ENCODE peak calls at places on chromosomes 1 and 21, in five cellular contexts. One of them, this sample, is unnamed.

GRCh38 chr1:162913345-162913744 is 52.4 kb upstream of the CCDC190 start:
- DNase-seq in tibial artery: no peak
- DNase-seq in neural progenitor cell: no peak
- DNase-seq in suprapubic skin: no peak
- DNase-seq in HFF-Myc: no peak
- DNase-seq in this sample: peak

GRCh38 chr1:67468066-67468718 is 38.0 kb upstream of the SERBP1 start:
- DNase-seq in tibial artery: no peak
- DNase-seq in neural progenitor cell: no peak
- DNase-seq in suprapubic skin: no peak
- DNase-seq in HFF-Myc: no peak
- DNase-seq in this sample: peak

GRCh38 chr21:37005548-37006242 is 807 bp upstream of the RIPPLY3 start:
- DNase-seq in tibial artery: no peak
- DNase-seq in neural progenitor cell: peak
- DNase-seq in suprapubic skin: no peak
- DNase-seq in HFF-Myc: no peak
- DNase-seq in this sample: no peak

GRCh38 chr1:43757343-43758053 is 50.2 kb downstream of the ST3GAL3 start:
- DNase-seq in tibial artery: no peak
- DNase-seq in neural progenitor cell: no peak
- DNase-seq in suprapubic skin: no peak
- DNase-seq in HFF-Myc: no peak
- DNase-seq in this sample: peak

GRCh38 chr1:162397039-162397448 is 14.9 kb downstream of the SH2D1B start:
- DNase-seq in tibial artery: no peak
- DNase-seq in neural progenitor cell: no peak
- DNase-seq in suprapubic skin: no peak
- DNase-seq in HFF-Myc: no peak
- DNase-seq in this sample: no peak

GRCh38 chr1:20739225-20739624 is 6.7 kb upstream of the SH2D5 start:
- DNase-seq in tibial artery: no peak
- DNase-seq in neural progenitor cell: no peak
- DNase-seq in suprapubic skin: no peak
- DNase-seq in HFF-Myc: no peak
- DNase-seq in this sample: peak

GRCh38 chr21:43800566-43800965 is 11.2 kb downstream of the RRP1 start:
- DNase-seq in tibial artery: no peak
- DNase-seq in neural progenitor cell: no peak
- DNase-seq in suprapubic skin: no peak
- DNase-seq in HFF-Myc: no peak
- DNase-seq in this sample: no peak

GRCh38 chr1:247300491-247301175 is 31.0 kb downstream of the ZNF496 start:
- DNase-seq in tibial artery: no peak
- DNase-seq in neural progenitor cell: no peak
- DNase-seq in suprapubic skin: no peak
- DNase-seq in HFF-Myc: no peak
- DNase-seq in this sample: no peak

GRCh38 chr1:229552732-229553131 is 5.8 kb downstream of the ABCB10 start:
- DNase-seq in tibial artery: no peak
- DNase-seq in neural progenitor cell: no peak
- DNase-seq in suprapubic skin: no peak
- DNase-seq in HFF-Myc: no peak
- DNase-seq in this sample: no peak

GRCh38 chr1:8378202-8378601 is 60.3 kb downstream of the SLC45A1 start:
- DNase-seq in tibial artery: no peak
- DNase-seq in neural progenitor cell: no peak
- DNase-seq in suprapubic skin: no peak
- DNase-seq in HFF-Myc: no peak
- DNase-seq in this sample: no peak

DNA sequence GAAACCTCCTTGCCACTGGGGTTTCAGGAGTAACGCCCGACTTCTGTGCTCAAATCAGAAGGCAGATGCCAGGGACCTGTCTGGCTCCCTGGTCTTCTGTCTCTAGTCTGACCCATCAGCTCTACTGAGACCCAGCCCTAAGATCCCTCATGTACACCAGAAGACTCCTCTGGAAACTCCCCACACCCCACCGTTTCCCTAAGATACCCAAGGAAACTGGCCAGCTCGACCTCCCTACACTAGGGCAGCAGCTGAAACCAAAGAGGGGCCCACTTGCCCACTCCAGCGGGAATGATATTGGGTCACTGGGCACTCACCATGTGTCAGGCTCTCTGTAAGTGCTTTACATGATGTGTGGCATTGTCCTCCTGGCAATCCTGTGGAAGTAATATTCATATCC is 469 bp upstream of the S100A16 start:
- DNase-seq in tibial artery: no peak
- DNase-seq in neural progenitor cell: no peak
- DNase-seq in suprapubic skin: no peak
- DNase-seq in HFF-Myc: no peak
- DNase-seq in this sample: no peak
- H3K4me3 ChIP-seq in tibial artery: peak
- H3K4me3 ChIP-seq in neural progenitor cell: no peak
- H3K4me3 ChIP-seq in suprapubic skin: peak
- H3K4me3 ChIP-seq in HFF-Myc: peak
- H3K4me3 ChIP-seq in this sample: peak

GRCh38 chr1:78061825-78062523 is 16.2 kb downstream of the GIPC2 start:
- DNase-seq in tibial artery: no peak
- DNase-seq in neural progenitor cell: no peak
- DNase-seq in suprapubic skin: no peak
- DNase-seq in HFF-Myc: peak
- DNase-seq in this sample: peak

GRCh38 chr1:78055565-78056132 is 9.9 kb downstream of the GIPC2 start:
- DNase-seq in tibial artery: no peak
- DNase-seq in neural progenitor cell: no peak
- DNase-seq in suprapubic skin: no peak
- DNase-seq in HFF-Myc: no peak
- DNase-seq in this sample: no peak

DNA sequence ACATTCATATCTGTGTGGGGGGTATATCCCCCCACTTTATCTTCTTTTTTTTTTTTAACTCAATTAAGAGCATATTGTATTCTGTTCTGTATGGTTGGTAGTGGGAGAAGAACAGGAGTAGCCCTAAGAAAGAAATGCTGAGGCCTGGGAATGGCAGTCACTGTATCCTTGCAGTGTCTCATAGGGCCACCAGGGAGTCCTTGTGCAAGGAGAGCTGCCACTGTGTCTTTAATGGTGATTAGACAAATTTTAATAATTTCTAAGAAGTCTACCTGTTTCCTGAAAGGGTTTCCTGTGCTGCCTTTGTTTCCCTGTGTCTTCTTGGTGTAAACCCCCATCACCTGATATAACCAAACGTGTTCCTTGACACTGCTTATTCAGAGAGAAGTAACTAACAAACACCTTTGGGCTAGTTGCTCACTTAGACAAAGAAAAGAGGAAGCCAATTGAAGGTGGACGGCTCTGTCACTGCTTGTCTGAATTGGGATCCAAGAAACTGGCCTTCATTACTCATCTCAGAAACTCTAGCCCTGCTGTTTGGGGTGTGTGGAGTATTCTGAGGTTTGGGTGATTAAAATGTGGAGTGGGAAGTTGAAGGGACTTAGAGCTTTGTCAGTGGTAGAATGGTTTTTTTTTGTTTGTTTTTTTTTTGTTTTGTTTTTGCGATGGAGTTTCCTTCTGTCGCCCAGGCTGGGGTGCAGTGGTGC is 15.2 kb downstream of the GIPC2 start:
- DNase-seq in tibial artery: no peak
- DNase-seq in neural progenitor cell: no peak
- DNase-seq in suprapubic skin: no peak
- DNase-seq in HFF-Myc: no peak
- DNase-seq in this sample: peak
- TF ChIP-seq CTCF in tibial artery: no peak
- TF ChIP-seq CTCF in neural progenitor cell: peak
- TF ChIP-seq CTCF in suprapubic skin: no peak
- TF ChIP-seq CTCF in HFF-Myc: no peak
- TF ChIP-seq CTCF in this sample: peak

GRCh38 chr1:47907192-47907528 is 90.0 kb downstream of the TRABD2B start:
- DNase-seq in tibial artery: no peak
- DNase-seq in neural progenitor cell: no peak
- DNase-seq in suprapubic skin: no peak
- DNase-seq in HFF-Myc: no peak
- DNase-seq in this sample: no peak
- H3K4me3 ChIP-seq in tibial artery: no peak
- H3K4me3 ChIP-seq in neural progenitor cell: no peak
- H3K4me3 ChIP-seq in suprapubic skin: no peak
- H3K4me3 ChIP-seq in HFF-Myc: no peak
- H3K4me3 ChIP-seq in this sample: no peak

DNA sequence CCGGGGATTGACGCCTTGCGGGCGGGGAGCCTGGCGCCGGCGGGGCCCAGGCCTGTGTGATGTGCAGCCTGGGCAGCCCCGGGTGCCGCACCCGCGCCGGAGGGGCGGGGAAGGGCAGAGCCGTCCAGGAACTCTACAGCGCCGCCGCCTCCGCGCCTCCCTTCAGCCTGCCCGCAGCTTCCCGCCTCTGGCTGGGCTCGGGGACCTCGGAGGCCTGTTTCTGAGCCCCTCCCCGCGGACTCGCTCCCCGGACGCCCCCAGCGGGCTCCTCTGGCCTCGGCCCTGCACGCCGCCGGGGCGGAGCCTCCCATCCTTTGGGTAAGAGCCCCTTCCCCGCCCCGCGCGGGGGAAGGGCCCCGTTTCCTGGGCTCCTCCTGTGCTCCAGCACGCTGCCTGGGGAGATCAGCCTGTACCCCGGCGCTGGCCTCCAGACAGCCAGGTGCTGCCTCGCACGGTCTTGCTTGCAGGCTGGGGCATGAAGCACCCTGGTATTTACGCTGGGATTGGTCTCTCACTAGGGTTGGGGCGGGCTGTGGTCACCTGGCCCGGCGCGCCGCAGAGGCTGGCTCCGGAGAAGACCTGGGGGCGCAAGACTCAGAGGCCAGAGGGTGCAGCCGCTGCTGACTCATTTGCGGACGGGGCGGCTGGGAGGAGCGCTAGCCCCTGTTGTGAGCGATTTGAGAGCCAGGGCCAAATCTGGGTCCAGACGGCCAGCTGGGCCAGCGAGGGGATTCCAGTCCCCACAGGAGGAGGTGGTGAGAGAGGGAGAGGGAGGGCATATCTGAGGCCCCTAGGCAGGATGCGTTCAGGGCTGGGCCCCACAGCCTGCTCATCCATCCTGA is 5.7 kb upstream of the ACOT11 start:
- DNase-seq in tibial artery: no peak
- DNase-seq in neural progenitor cell: peak
- DNase-seq in suprapubic skin: no peak
- DNase-seq in HFF-Myc: no peak
- DNase-seq in this sample: peak
- TF ChIP-seq CTCF in tibial artery: peak
- TF ChIP-seq CTCF in neural progenitor cell: peak
- TF ChIP-seq CTCF in suprapubic skin: no peak
- TF ChIP-seq CTCF in HFF-Myc: no peak
- TF ChIP-seq CTCF in this sample: peak

DNA sequence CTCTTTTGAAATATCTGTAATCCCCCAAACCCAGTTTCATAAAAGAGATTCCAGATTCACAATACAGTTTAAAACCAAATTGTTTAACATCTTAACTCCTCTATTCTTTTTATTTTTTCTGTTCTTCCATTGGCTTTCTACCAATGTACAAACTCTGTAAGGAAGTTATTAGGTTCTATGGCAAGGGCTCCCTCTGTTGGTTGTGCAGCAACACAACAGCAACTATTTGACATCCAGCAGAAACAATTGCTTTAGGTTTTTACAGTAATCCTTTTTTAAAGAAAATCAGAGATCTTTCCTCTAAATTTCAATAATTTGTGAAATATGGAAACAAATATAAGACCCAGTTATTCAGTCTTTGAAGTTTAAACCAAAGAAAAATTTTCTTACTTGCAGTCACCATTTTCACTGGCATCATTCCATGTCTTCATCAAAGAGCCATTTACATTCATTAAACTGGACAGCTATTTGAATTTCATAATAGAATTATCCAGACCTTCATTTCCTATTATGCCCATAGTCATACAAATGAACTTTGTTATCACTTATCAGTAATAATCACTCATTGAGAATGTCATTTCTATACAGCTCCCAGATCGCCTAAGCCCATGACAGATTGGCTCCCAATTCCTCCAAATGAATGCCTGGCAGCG is 46.5 kb upstream of the RNF11 start:
- DNase-seq in tibial artery: no peak
- DNase-seq in neural progenitor cell: peak
- DNase-seq in suprapubic skin: no peak
- DNase-seq in HFF-Myc: peak
- DNase-seq in this sample: peak
- H3K4me3 ChIP-seq in tibial artery: no peak
- H3K4me3 ChIP-seq in neural progenitor cell: no peak
- H3K4me3 ChIP-seq in suprapubic skin: no peak
- H3K4me3 ChIP-seq in HFF-Myc: no peak
- H3K4me3 ChIP-seq in this sample: no peak

GRCh38 chr1:11720033-11720376 is 15.9 kb upstream of the AGTRAP start:
- DNase-seq in tibial artery: no peak
- DNase-seq in neural progenitor cell: no peak
- DNase-seq in suprapubic skin: no peak
- DNase-seq in HFF-Myc: no peak
- DNase-seq in this sample: no peak
- TF ChIP-seq CTCF in tibial artery: no peak
- TF ChIP-seq CTCF in neural progenitor cell: no peak
- TF ChIP-seq CTCF in suprapubic skin: no peak
- TF ChIP-seq CTCF in HFF-Myc: no peak
- TF ChIP-seq CTCF in this sample: no peak

GRCh38 chr1:197915217-197915616 is 2.0 kb upstream of the LHX9 start:
- DNase-seq in tibial artery: no peak
- DNase-seq in neural progenitor cell: peak
- DNase-seq in suprapubic skin: no peak
- DNase-seq in HFF-Myc: no peak
- DNase-seq in this sample: no peak
- H3K4me3 ChIP-seq in tibial artery: no peak
- H3K4me3 ChIP-seq in neural progenitor cell: peak
- H3K4me3 ChIP-seq in suprapubic skin: no peak
- H3K4me3 ChIP-seq in HFF-Myc: no peak
- H3K4me3 ChIP-seq in this sample: no peak

GRCh38 chr1:107510347-107510746 is 369.5 kb downstream of the NTNG1 start:
- DNase-seq in tibial artery: no peak
- DNase-seq in neural progenitor cell: no peak
- DNase-seq in suprapubic skin: no peak
- DNase-seq in HFF-Myc: no peak
- DNase-seq in this sample: no peak

GRCh38 chr1:107512836-107513235 is 372.0 kb downstream of the NTNG1 start:
- DNase-seq in tibial artery: no peak
- DNase-seq in neural progenitor cell: no peak
- DNase-seq in suprapubic skin: no peak
- DNase-seq in HFF-Myc: no peak
- DNase-seq in this sample: no peak

GRCh38 chr1:107515702-107516101 is 374.9 kb downstream of the NTNG1 start:
- DNase-seq in tibial artery: no peak
- DNase-seq in neural progenitor cell: no peak
- DNase-seq in suprapubic skin: no peak
- DNase-seq in HFF-Myc: no peak
- DNase-seq in this sample: no peak

GRCh38 chr1:107514841-107515240 is 374.0 kb downstream of the NTNG1 start:
- DNase-seq in tibial artery: no peak
- DNase-seq in neural progenitor cell: no peak
- DNase-seq in suprapubic skin: no peak
- DNase-seq in HFF-Myc: no peak
- DNase-seq in this sample: no peak
- TF ChIP-seq CTCF in tibial artery: no peak
- TF ChIP-seq CTCF in neural progenitor cell: no peak
- TF ChIP-seq CTCF in suprapubic skin: no peak
- TF ChIP-seq CTCF in HFF-Myc: no peak
- TF ChIP-seq CTCF in this sample: no peak

This sample was measured in bronchial epithelial cell.